ENCODE peak calls at places on chromosome 20, in five cellular contexts. J is neural crest cell, X is GM04504, K is KBM-7, F is NB4. S is an unnamed sample.

GRCh38 chr20:61756966-61757677 is 308.6 kb downstream of the TAF4 start:
- DNase-seq in J (no peak), X (no peak), K (no peak), F (no peak), S (no peak)

GRCh38 chr20:23967616-23967979 is 21.0 kb downstream of the GGTLC1 start:
- DNase-seq in J (no peak), X (no peak), K (no peak), F (no peak), S (no peak)

GRCh38 chr20:24475356-24475755 is 5.9 kb downstream of the SYNDIG1 start:
- DNase-seq in J (no peak), X (no peak), K (no peak), F (no peak), S (no peak)

GRCh38 chr20:46169245-46170171 is 51.4 kb downstream of the CD40 start:
- DNase-seq in J (no peak), X (no peak), K (no peak), F (no peak), S (no peak)

GRCh38 chr20:17226410-17227198 is at the start of gene PCSK2:
- DNase-seq in J (peak; percentile 72), X (peak; percentile 7), K (no peak), F (no peak), S (no peak)

GRCh38 chr20:43513298-43514061 is 6.0 kb downstream of the L3MBTL1 start:
- DNase-seq in J (no peak), X (no peak), K (no peak), F (no peak), S (no peak)

GRCh38 chr20:32252189-32252588 is 25.3 kb upstream of the KIF3B start:
- DNase-seq in J (no peak), X (no peak), K (no peak), F (no peak), S (no peak)

GRCh38 chr20:40563296-40563950 is 125.6 kb downstream of the MAFB start:
- DNase-seq in J (no peak), X (no peak), K (no peak), F (no peak), S (no peak)

GRCh38 chr20:50285376-50286173 is 94.9 kb downstream of the CEBPB start:
- DNase-seq in J (no peak), X (peak; percentile 80), K (no peak), F (no peak), S (no peak)

GRCh38 chr20:57545927-57546662 is 14.8 kb upstream of the PCK1 start:
- DNase-seq in J (no peak), X (no peak), K (no peak), F (no peak), S (no peak)

GRCh38 chr20:63625771-63626423 is 1.0 kb downstream of the GMEB2 start:
- DNase-seq in J (no peak), X (no peak), K (no peak), F (peak; percentile 51), S (no peak)

GRCh38 chr20:62345681-62346370 is 21.3 kb downstream of the LAMA5 start:
- DNase-seq in J (no peak), X (no peak), K (no peak), F (no peak), S (no peak)

GRCh38 chr20:58246346-58246745 is 17.9 kb upstream of the ANKRD60 start:
- DNase-seq in J (no peak), X (no peak), K (peak; percentile 28), F (peak; percentile 44), S (peak; percentile 8)

GRCh38 chr20:4919047-4919704 is 82.1 kb downstream of the SLC23A2 start:
- DNase-seq in J (no peak), X (no peak), K (no peak), F (no peak), S (no peak)

GRCh38 chr20:58693226-58694006 is 816 bp downstream of the NPEPL1 start:
- DNase-seq in J (no peak), X (no peak), K (peak; percentile 23), F (peak; percentile 19), S (peak; percentile 5)

GRCh38 chr20:39049148-39049547 is 87.0 kb downstream of the DHX35 start:
- DNase-seq in J (no peak), X (no peak), K (no peak), F (no peak), S (no peak)

GRCh38 chr20:63665708-63666107 is 7.6 kb downstream of the RTEL1 start:
- DNase-seq in J (no peak), X (no peak), K (no peak), F (no peak), S (no peak)

GRCh38 chr20:18414140-18414539 is 52.7 kb downstream of the DZANK1 start:
- DNase-seq in J (no peak), X (no peak), K (no peak), F (no peak), S (no peak)